ENCODE peak calls at places on chromosomes 3 and 15, in ten cellular contexts. T, G, D, M, J, A, Y, R, V and C are unnamed samples.

GRCh38 chr15:58932791-58933310 is 628 bp downstream of the SLTM start:
- DNase-seq in G (no peak), T (no peak), R (no peak), Y (no peak), D (no peak), A (no peak), M (no peak), V (no peak), J (no peak), C (no peak)

GRCh38 chr3:128559486-128560225 is 66.7 kb upstream of the GATA2 start:
- DNase-seq in J (no peak), T (no peak), G (no peak), Y (no peak), V (no peak), D (no peak), R (no peak), M (no peak), A (no peak), C (peak)

GRCh38 chr15:69225355-69226027 is 65.1 kb downstream of the GLCE start:
- DNase-seq in J (peak), M (no peak), R (peak), V (no peak), A (no peak), G (no peak), T (no peak), D (no peak), Y (no peak), C (no peak)

GRCh38 chr3:111471851-111472250 is 70.1 kb upstream of the CD96 start:
- DNase-seq in T (no peak), G (no peak), V (no peak), Y (no peak), M (no peak), R (no peak), D (no peak), A (no peak), J (peak), C (no peak)

GRCh38 chr3:12796171-12797123 is at the start of gene CAND2:
- DNase-seq in V (peak), A (no peak), M (peak), J (no peak), D (peak), R (no peak), G (peak), T (peak), Y (peak), C (peak)

GRCh38 chr15:40500584-40501330 is 30.0 kb downstream of the CHST14 start:
- DNase-seq in V (no peak), J (no peak), M (no peak), T (no peak), A (no peak), G (no peak), R (no peak), D (no peak), Y (no peak), C (no peak)

GRCh38 chr3:148203263-148204010 is 494.3 kb upstream of the AGTR1 start:
- DNase-seq in V (no peak), R (peak), M (no peak), Y (no peak), D (no peak), T (no peak), A (no peak), J (no peak), G (no peak), C (no peak)

GRCh38 chr3:14374444-14374883 is 27.9 kb upstream of the SLC6A6 start:
- DNase-seq in D (no peak), G (no peak), T (no peak), M (no peak), A (no peak), R (no peak), J (no peak), Y (no peak), V (no peak), C (no peak)

GRCh38 chr3:145557405-145557804 is 603.6 kb downstream of the PLOD2 start:
- DNase-seq in T (no peak), R (no peak), J (no peak), M (no peak), V (no peak), G (no peak), D (no peak), A (no peak), Y (no peak), C (no peak)

GRCh38 chr3:178900244-178900643 is 171.4 kb downstream of the ZMAT3 start:
- DNase-seq in T (no peak), D (no peak), Y (no peak), R (no peak), J (no peak), G (no peak), A (no peak), M (no peak), V (no peak), C (no peak)

GRCh38 chr15:74402873-74403589 is 30.7 kb downstream of the SEMA7A start:
- DNase-seq in G (no peak), Y (no peak), A (no peak), D (no peak), R (peak), V (peak), T (no peak), M (no peak), J (no peak), C (peak)

GRCh38 chr3:32399030-32399620 is 7.5 kb downstream of the CMTM7 start:
- DNase-seq in R (peak), G (no peak), T (peak), M (no peak), Y (no peak), D (no peak), J (no peak), A (no peak), V (peak), C (peak)

GRCh38 chr3:122315619-122316018 is 9.4 kb upstream of the CSTA start:
- DNase-seq in M (no peak), D (no peak), R (no peak), T (no peak), Y (no peak), A (no peak), V (no peak), G (no peak), J (no peak), C (no peak)

GRCh38 chr3:8891774-8892173 is 71.5 kb downstream of the RAD18 start:
- DNase-seq in A (no peak), G (no peak), T (no peak), J (peak), V (no peak), Y (no peak), D (no peak), R (no peak), M (no peak), C (no peak)

GRCh38 chr3:25532763-25533162 is 104.7 kb downstream of the RARB start:
- DNase-seq in T (no peak), R (peak), J (no peak), G (no peak), Y (no peak), A (no peak), V (peak), M (no peak), D (no peak), C (peak)

GRCh38 chr15:62462268-62462667 is 297.2 kb upstream of the C2CD4B start:
- DNase-seq in R (no peak), A (no peak), M (no peak), J (no peak), G (no peak), D (no peak), V (no peak), Y (peak), T (no peak), C (no peak)

GRCh38 chr3:117903226-117903625 is 1131.4 kb downstream of the IGSF11 start:
- DNase-seq in V (no peak), A (no peak), G (no peak), J (peak), R (no peak), M (no peak), T (no peak), D (no peak), Y (no peak), C (no peak)

GRCh38 chr15:92848852-92849598 is 51.1 kb upstream of the CHD2 start:
- DNase-seq in V (peak), R (peak), Y (no peak), G (no peak), D (no peak), A (no peak), M (no peak), J (no peak), T (no peak), C (peak)

GRCh38 chr3:59133350-59133749 is 83.5 kb upstream of the CFAP20DC start:
- DNase-seq in D (no peak), M (no peak), Y (no peak), R (no peak), J (no peak), V (no peak), A (no peak), G (no peak), T (no peak), C (no peak)

GRCh38 chr3:175255698-175256097 is 396.6 kb downstream of the NAALADL2 start:
- DNase-seq in Y (no peak), D (no peak), V (no peak), G (no peak), M (no peak), J (no peak), R (no peak), A (no peak), T (no peak), C (no peak)

GRCh38 chr15:22786868-22787698 is 639 bp downstream of the NIPA1 start:
- DNase-seq in V (no peak), G (peak), D (no peak), M (peak), A (peak), J (no peak), Y (peak), T (peak), R (peak), C (peak)

GRCh38 chr3:71987828-71988227 is 202.9 kb upstream of the PROK2 start:
- DNase-seq in R (no peak), D (no peak), T (peak), M (no peak), G (no peak), J (peak), A (no peak), V (no peak), Y (no peak), C (no peak)

GRCh38 chr3:12979151-12979946 is 93.9 kb downstream of the IQSEC1 start:
- DNase-seq in V (no peak), A (no peak), D (no peak), R (no peak), J (no peak), M (no peak), Y (no peak), G (no peak), T (no peak), C (no peak)

GRCh38 chr15:94456246-94456645 is 224.9 kb downstream of the MCTP2 start:
- DNase-seq in J (no peak), M (no peak), A (no peak), T (no peak), G (no peak), V (no peak), D (no peak), R (no peak), Y (no peak), C (no peak)

GRCh38 chr3:58683001-58683845 is 16.6 kb upstream of the FAM3D start:
- DNase-seq in T (no peak), D (no peak), G (no peak), V (no peak), Y (no peak), A (no peak), M (no peak), R (peak), J (no peak), C (peak)

GRCh38 chr15:70195808-70196304 is 98.1 kb upstream of the TLE3 start:
- DNase-seq in M (peak), Y (peak), J (peak), R (no peak), D (peak), G (no peak), A (peak), V (no peak), T (no peak), C (no peak)

GRCh38 chr15:40754574-40754882 is 526 bp downstream of the RMDN3 start:
- DNase-seq in D (no peak), V (no peak), J (no peak), R (no peak), M (no peak), G (no peak), T (no peak), Y (no peak), A (peak), C (peak)

GRCh38 chr15:79872358-79873017 is 24.3 kb downstream of the MTHFS start:
- DNase-seq in M (no peak), J (no peak), G (no peak), V (no peak), T (no peak), Y (no peak), R (peak), A (no peak), D (no peak), C (peak)

GRCh38 chr3:128293930-128294329 is 140.6 kb downstream of the EEFSEC start:
- DNase-seq in J (no peak), M (no peak), Y (no peak), T (no peak), R (no peak), D (no peak), V (no peak), G (no peak), A (no peak), C (no peak)

GRCh38 chr3:117706037-117706436 is 996.5 kb downstream of the TUSC7 start:
- DNase-seq in M (no peak), J (peak), D (no peak), A (no peak), R (no peak), Y (no peak), V (no peak), G (no peak), T (no peak), C (no peak)

GRCh38 chr3:123286308-123287023 is 84.7 kb downstream of the SEC22A start:
- DNase-seq in A (peak), Y (no peak), D (no peak), V (peak), R (peak), G (peak), M (no peak), J (no peak), T (peak), C (peak)

GRCh38 chr3:134486577-134487041 is 752 bp downstream of the CEP63 start:
- DNase-seq in R (peak), V (no peak), A (no peak), D (no peak), G (no peak), T (no peak), Y (no peak), M (no peak), J (no peak), C (peak)

GRCh38 chr3:72767927-72768880 is 80.0 kb downstream of the SHQ1 start:
- DNase-seq in V (no peak), Y (no peak), J (no peak), A (no peak), G (no peak), M (no peak), D (no peak), T (no peak), R (no peak), C (no peak)

GRCh38 chr3:51799879-51800757 is 21.1 kb upstream of the IQCF6 start:
- DNase-seq in A (no peak), V (peak), T (peak), R (peak), M (no peak), D (no peak), Y (no peak), J (peak), G (no peak), C (peak)

GRCh38 chr3:23455084-23455483 is 252.0 kb downstream of the UBE2E2 start:
- DNase-seq in V (no peak), T (no peak), Y (no peak), G (no peak), A (no peak), R (no peak), D (peak), M (no peak), J (peak), C (no peak)

DNA sequence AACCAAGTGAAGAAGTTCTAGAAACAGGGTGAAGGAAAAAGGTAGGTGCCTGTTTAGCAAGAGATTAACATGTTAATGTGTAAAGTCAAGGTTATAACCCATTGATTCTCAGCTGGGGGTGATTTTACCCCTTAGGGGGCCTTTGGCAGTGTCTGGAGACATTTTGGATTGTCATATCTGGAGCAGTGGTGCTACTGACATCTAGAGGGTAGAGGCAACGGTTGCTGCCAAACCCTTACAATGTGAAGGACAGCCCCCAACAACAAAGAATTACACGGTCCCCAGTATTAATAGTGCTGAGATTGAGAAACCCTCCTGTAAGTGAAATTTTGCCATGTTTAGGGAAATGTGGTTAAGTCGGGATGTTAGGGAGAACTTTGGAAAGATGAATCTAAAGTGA is 74.7 kb downstream of the CRYBG3 start:
- DNase-seq in A (no peak), V (no peak), J (no peak), G (no peak), T (no peak), R (no peak), M (no peak), Y (no peak), D (no peak), C (no peak)
- TF ChIP-seq CTCF in A (no peak), V (no peak), J (no peak), G (no peak), T (no peak), R (no peak), M (no peak), Y (no peak), D (no peak), C (no peak)

GRCh38 chr3:10189557-10190374 is 25.0 kb downstream of the IRAK2 start:
- DNase-seq in G (no peak), V (no peak), D (peak), R (peak), J (no peak), M (no peak), A (no peak), T (no peak), Y (peak), C (peak)
- TF ChIP-seq CTCF in G (no peak), V (no peak), D (no peak), R (no peak), J (no peak), M (no peak), A (no peak), T (no peak), Y (no peak), C (no peak)

DNA sequence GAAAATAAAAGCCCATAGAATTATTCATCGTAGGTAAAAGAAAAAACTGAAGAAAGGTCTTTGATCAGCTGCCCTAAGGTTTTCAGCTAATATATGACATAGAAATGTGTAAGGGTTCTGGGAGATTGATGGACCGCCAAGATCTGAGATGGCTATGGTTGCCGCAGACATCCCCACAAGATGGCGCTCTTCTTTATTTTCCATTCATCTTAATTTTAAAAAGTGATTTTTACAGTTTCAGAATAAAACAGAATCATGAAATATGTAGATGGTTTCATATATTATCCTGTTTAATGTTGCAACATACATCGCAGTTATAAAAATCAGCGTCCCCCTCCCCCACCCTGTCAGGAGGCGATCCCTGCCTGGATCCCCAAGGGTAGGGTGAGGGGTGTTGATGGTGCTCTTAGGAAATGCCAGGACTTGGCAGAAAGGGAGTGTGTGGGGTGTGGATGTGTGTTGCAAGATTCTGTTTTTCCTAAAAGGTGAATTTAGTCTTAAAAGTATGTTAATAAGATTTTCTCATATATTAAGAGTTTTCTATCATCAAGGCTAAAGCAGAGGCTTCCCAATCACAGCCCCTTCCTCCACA is 68.8 kb downstream of the ANXA2 start:
- DNase-seq in T (peak), A (no peak), D (no peak), Y (no peak), M (no peak), V (no peak), G (no peak), R (peak), J (no peak), C (peak)
- TF ChIP-seq CTCF in T (peak), A (no peak), D (peak), Y (peak), M (no peak), V (peak), G (peak), R (peak), J (peak), C (peak)

GRCh38 chr3:166706094-166706493 is 674.0 kb downstream of the ZBBX start:
- DNase-seq in M (no peak), Y (no peak), V (no peak), A (no peak), G (no peak), R (no peak), D (no peak), T (no peak), J (no peak), C (no peak)
- TF ChIP-seq CTCF in M (no peak), Y (no peak), V (no peak), A (no peak), G (no peak), R (no peak), D (no peak), T (no peak), J (no peak), C (no peak)

GRCh38 chr3:40079845-40080240 is 229.7 kb upstream of the EIF1B start:
- DNase-seq in M (no peak), R (no peak), Y (no peak), J (no peak), G (no peak), D (no peak), T (no peak), A (no peak), V (no peak), C (no peak)
- TF ChIP-seq CTCF in M (no peak), R (no peak), Y (no peak), J (no peak), G (no peak), D (no peak), T (no peak), A (no peak), V (no peak), C (no peak)

GRCh38 chr3:152539191-152539764 is 270.5 kb downstream of the MBNL1 start:
- DNase-seq in Y (no peak), J (no peak), D (no peak), R (peak), V (no peak), G (no peak), M (no peak), A (no peak), T (no peak), C (no peak)
- TF ChIP-seq CTCF in Y (no peak), J (no peak), D (no peak), R (peak), V (no peak), G (no peak), M (no peak), A (no peak), T (no peak), C (no peak)

GRCh38 chr3:35044185-35044584 is 595.1 kb upstream of the ARPP21 start:
- DNase-seq in A (no peak), R (no peak), M (no peak), T (no peak), J (no peak), D (no peak), Y (no peak), V (no peak), G (no peak), C (no peak)

GRCh38 chr3:35045106-35045505 is 594.2 kb upstream of the ARPP21 start:
- DNase-seq in G (no peak), Y (no peak), V (no peak), M (no peak), A (no peak), J (no peak), T (no peak), R (no peak), D (no peak), C (no peak)

GRCh38 chr3:35042210-35042960 is 596.9 kb upstream of the ARPP21 start:
- DNase-seq in A (no peak), Y (no peak), R (no peak), D (no peak), V (no peak), G (no peak), T (no peak), M (no peak), J (no peak), C (no peak)

GRCh38 chr3:35043040-35043439 is 596.3 kb upstream of the ARPP21 start:
- DNase-seq in V (no peak), G (no peak), Y (no peak), A (no peak), J (no peak), D (no peak), M (no peak), T (no peak), R (no peak), C (no peak)
- TF ChIP-seq CTCF in V (no peak), G (no peak), Y (no peak), A (no peak), J (no peak), D (no peak), M (no peak), T (no peak), R (no peak), C (no peak)

DNA sequence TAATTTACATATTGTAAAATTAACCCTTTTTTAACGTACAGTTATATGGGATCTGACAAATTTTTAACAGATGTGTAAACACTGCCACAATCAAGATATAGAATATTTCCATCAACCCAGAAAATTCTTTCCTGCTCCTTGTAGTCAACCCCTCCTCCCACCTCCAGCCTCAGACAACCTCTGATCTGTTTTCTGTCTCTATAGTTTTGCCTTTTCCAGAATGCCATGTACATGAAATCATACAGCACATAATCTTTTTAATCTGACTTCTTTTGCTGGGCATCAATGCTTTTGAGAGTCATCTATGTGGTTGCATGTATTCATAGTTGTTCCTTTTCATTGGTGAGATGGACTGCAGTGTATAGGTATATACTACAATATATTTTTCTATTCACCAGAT is 153.0 kb downstream of the SMAD6 start:
- DNase-seq in R (no peak), J (no peak), A (no peak), V (no peak), D (no peak), Y (no peak), M (no peak), T (no peak), G (no peak), C (no peak)
- TF ChIP-seq CTCF in R (no peak), J (no peak), A (no peak), V (no peak), D (no peak), Y (no peak), M (no peak), T (no peak), G (no peak), C (no peak)